ENCODE peak calls at places on chromosome 15, in seven cellular contexts. V is fibroblast of lung, J is endothelial cell of umbilical vein, N is MM.1S, Z is thyroid gland, E is A549, C is tibial nerve. G is an unnamed sample.

GRCh38 chr15:97316362-97316761 is 644.1 kb upstream of the ARRDC4 start:
- DNase-seq in E (no peak), V (no peak), J (no peak), C (no peak), N (no peak), Z (no peak), G (no peak)

GRCh38 chr15:89486726-89487050 is 9.7 kb downstream of the RHCG start:
- DNase-seq in Z (peak; percentile 12), C (no peak), N (peak; percentile 18), J (no peak), E (no peak), V (no peak), G (peak; percentile 22)

GRCh38 chr15:91966181-91966552 is 112.7 kb downstream of the SLCO3A1 start:
- DNase-seq in J (no peak), Z (no peak), N (no peak), E (no peak), V (no peak), C (no peak), G (no peak)

GRCh38 chr15:37585966-37586656 is 348.3 kb upstream of the TMCO5A start:
- DNase-seq in Z (no peak), C (no peak), N (no peak), E (no peak), V (peak; percentile 93), J (no peak), G (no peak)

GRCh38 chr15:100020181-100020580 is 286.9 kb upstream of the LYSMD4 start:
- DNase-seq in Z (no peak), C (no peak), E (no peak), J (no peak), N (no peak), V (no peak), G (no peak)

GRCh38 chr15:80247320-80247719 is 4.7 kb downstream of the CTXND1 start:
- DNase-seq in J (no peak), C (no peak), Z (no peak), N (no peak), V (no peak), E (no peak), G (no peak)

GRCh38 chr15:38707802-38708671 is 143.4 kb upstream of the RASGRP1 start:
- DNase-seq in Z (peak; percentile 10), J (peak; percentile 87), C (peak; percentile 56), V (peak; percentile 50), E (peak; percentile 25), N (peak; percentile 65), G (peak; percentile 43)

GRCh38 chr15:49370782-49371181 is 52.3 kb upstream of the FGF7 start:
- DNase-seq in Z (no peak), N (peak; percentile 15), C (no peak), J (peak; percentile 3), V (peak; percentile 8), E (no peak), G (no peak)

GRCh38 chr15:83871808-83872559 is 218.1 kb downstream of the ADAMTSL3 start:
- DNase-seq in Z (no peak), C (no peak), E (no peak), J (no peak), V (peak; percentile 86), N (no peak), G (no peak)

DNA sequence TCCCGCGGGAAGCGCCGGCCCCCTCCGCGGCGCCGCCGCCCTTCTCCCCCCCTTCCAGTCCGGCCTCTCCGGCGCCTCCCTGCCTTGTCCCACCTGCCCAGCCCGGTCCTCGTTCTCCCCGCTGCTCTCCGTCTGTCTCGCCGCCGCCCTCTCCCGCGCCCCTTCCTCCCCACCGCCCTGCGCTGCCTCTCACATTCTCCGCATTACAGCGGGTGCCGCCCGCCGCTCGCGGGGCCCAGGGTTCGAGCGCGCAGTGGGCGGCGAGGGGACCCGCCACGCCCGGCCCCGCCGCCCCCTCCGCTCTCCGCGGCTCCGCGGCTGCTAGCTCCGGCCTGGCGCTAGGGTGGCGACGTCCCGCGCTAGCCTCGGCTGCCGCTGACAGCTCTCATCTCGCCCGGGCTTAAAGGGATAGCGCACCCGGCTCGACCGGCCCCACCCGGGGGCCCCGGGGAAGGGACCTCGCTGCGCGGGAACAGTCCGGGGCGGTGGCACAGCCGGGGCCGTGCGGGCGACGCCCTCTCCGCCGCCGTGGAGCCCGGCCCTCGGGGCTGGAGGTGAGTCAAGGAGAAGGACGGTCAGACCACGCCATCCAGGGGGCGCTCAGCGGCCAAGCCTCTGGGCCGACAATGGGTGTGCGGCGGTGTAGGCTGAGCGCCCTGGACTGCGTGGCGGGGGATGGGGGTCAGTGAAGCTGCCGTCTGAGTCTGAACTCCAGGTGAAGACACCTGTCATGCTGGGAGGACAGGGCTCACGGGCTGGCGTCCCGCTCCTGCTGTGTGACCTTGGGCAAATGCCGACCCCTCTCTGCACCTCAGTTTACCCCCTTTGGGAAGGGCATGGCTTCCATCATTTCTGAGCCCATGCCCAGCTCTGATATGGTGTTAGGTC is 187.4 kb upstream of the LINGO1 start:
- DNase-seq in E (peak; percentile 87), C (no peak), Z (peak; percentile 35), N (peak; percentile 17), V (peak; percentile 11), J (peak; percentile 5), G (peak; percentile 45)
- H3K4me3 ChIP-seq in E (peak overlapping the region; percentile 54), C (peak overlapping the region; percentile 11), Z (peak overlapping the region; percentile 28), N (peak overlapping the region; percentile 27), V (no peak overlapping the region), J (no peak overlapping the region), G (peak overlapping the region; percentile 26)

GRCh38 chr15:95439812-95440380 is 890.6 kb upstream of the NR2F2 start:
- DNase-seq in V (peak; percentile 71), Z (no peak), J (no peak), E (no peak), C (no peak), N (no peak), G (no peak)
- H3K27ac ChIP-seq in V (no peak overlapping the region), Z (peak overlapping the region; percentile 27), J (no peak overlapping the region), E (no peak overlapping the region), C (peak overlapping the region; percentile 80), N (no peak overlapping the region), G (peak overlapping the region; percentile 37)

GRCh38 chr15:34435658-34436057 is 1.9 kb downstream of the GOLGA8A start:
- DNase-seq in J (no peak), N (no peak), C (no peak), Z (no peak), E (no peak), V (no peak), G (no peak)

GRCh38 chr15:34434627-34435305 is 2.8 kb downstream of the GOLGA8A start:
- DNase-seq in E (no peak), N (no peak), V (no peak), J (no peak), C (no peak), Z (peak; percentile 64), G (no peak)

GRCh38 chr15:34436126-34436955 is 1.3 kb downstream of the GOLGA8A start:
- DNase-seq in C (no peak), Z (peak; percentile 27), N (peak; percentile 12), J (peak; percentile 6), V (peak; percentile 17), E (no peak), G (no peak)

GRCh38 chr15:34437687-34438086 is at the start of gene GOLGA8A:
- DNase-seq in E (no peak), V (peak; percentile 67), N (peak; percentile 94), C (peak; percentile 26), Z (peak; percentile 83), J (peak; percentile 81), G (peak; percentile 91)

DNA sequence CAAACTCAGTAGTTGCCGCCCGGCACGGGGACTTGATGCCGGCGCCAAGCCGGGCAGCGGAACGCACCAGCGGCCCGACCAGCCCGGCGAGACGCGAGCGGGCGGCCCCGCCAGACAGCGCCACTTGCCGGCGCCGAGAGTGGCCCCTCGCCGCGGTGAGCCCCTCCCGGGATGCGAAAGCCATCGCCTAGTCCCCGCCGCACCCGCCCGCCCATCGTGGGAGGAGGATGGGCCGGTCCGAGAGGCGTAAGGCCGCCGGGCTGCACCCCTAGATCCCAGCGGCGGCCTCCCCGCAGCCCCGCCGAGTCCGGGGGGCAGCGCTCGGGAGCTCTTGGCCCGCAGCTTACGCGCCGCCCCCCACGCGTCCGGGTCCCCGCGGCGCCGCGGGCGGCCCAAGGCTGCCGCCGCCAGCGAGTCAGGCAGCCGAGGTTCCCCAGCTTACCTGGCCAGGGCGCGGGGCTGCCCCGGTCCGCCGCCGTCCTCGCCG is 609 bp downstream of the GOLGA8A start:
- DNase-seq in J (peak; percentile 65), Z (peak; percentile 62), N (peak; percentile 65), E (no peak), V (peak; percentile 56), C (no peak), G (peak; percentile 32)
- TF ChIP-seq CTCF in J (peak; percentile 16), Z (no peak), N (peak; percentile 23), E (no peak), V (no peak), C (no peak), G (no peak)

GRCh38 chr15:41494922-41495735 is 1.5 kb downstream of the ITPKA start:
- DNase-seq in V (no peak), J (no peak), C (no peak), E (no peak), Z (no peak), N (no peak), G (peak; percentile 15)
- H3K4me3 ChIP-seq in V (no peak overlapping the region), J (no peak overlapping the region), C (no peak overlapping the region), E (no peak overlapping the region), Z (peak overlapping the region; percentile 50), N (no peak overlapping the region), G (peak overlapping the region; percentile 43)

G was measured in testis.